ENCODE peak calls at places on chromosomes 6 and 20, in six cellular contexts. E is OCI-LY7; Z is IMR-90; A is HFFc6; J is progenitor cell of endocrine pancreas; Y is CD4-positive, alpha-beta T cell. R is an unnamed sample.

GRCh38 chr20:3307695-3308094 is 68.7 kb upstream of the SLC4A11 start:
- DNase-seq in A (no peak), Y (no peak), E (no peak), J (no peak), Z (peak; percentile 19), R (no peak)

GRCh38 chr6:132007474-132008190 is 56.5 kb upstream of the CCN2 start:
- DNase-seq in E (no peak), Z (peak; percentile 83), J (no peak), A (peak; percentile 26), Y (no peak), R (no peak)

GRCh38 chr6:111503194-111503593 is 20.2 kb upstream of the REV3L start:
- DNase-seq in E (no peak), Y (no peak), A (peak; percentile 33), Z (peak; percentile 22), J (no peak), R (no peak)

GRCh38 chr6:14026831-14027539 is 90.6 kb upstream of the CD83 start:
- DNase-seq in E (no peak), A (no peak), Y (no peak), J (no peak), Z (peak; percentile 18), R (no peak)

GRCh38 chr6:166775923-166776220 is 148.8 kb upstream of the RPS6KA2 start:
- DNase-seq in J (no peak), A (no peak), Y (no peak), E (no peak), Z (no peak), R (no peak)

GRCh38 chr20:11394145-11394833 is 523.4 kb upstream of the BTBD3 start:
- DNase-seq in E (no peak), Z (peak; percentile 97), Y (no peak), A (peak; percentile 92), J (no peak), R (no peak)

GRCh38 chr6:18388942-18389341 is 1.8 kb downstream of the RNF144B start:
- DNase-seq in A (peak; percentile 72), E (peak; percentile 20), J (no peak), Z (peak; percentile 77), Y (no peak), R (no peak)

GRCh38 chr6:39599996-39600395 is 125.2 kb downstream of the KIF6 start:
- DNase-seq in Y (no peak), J (no peak), A (peak; percentile 0), E (no peak), Z (no peak), R (no peak)

GRCh38 chr6:111550953-111551352 is 54.7 kb downstream of the TRAF3IP2 start:
- DNase-seq in Z (no peak), A (no peak), E (no peak), Y (no peak), J (no peak), R (no peak)

GRCh38 chr20:19756756-19757486 is 1.1 kb upstream of the RIN2 start:
- DNase-seq in E (no peak), Z (no peak), Y (no peak), J (no peak), A (no peak), R (no peak)

GRCh38 chr6:121305957-121306607 is 28.2 kb downstream of the TBC1D32 start:
- DNase-seq in Z (peak; percentile 25), A (peak; percentile 25), Y (no peak), E (peak; percentile 30), J (no peak), R (no peak)

GRCh38 chr6:150491131-150491795 is 108.4 kb upstream of the PLEKHG1 start:
- DNase-seq in A (peak; percentile 2), J (no peak), Y (no peak), Z (no peak), E (no peak), R (no peak)

GRCh38 chr6:3117912-3118352 is 579 bp upstream of the BPHL start:
- DNase-seq in A (no peak), Y (no peak), E (no peak), Z (no peak), J (no peak), R (no peak)

GRCh38 chr6:17130786-17131185 is 28.9 kb downstream of the STMND1 start:
- DNase-seq in J (no peak), Z (peak; percentile 38), E (no peak), A (no peak), Y (no peak), R (no peak)

GRCh38 chr20:37393863-37394542 is 48.1 kb downstream of the SRC start:
- DNase-seq in A (no peak), J (no peak), E (no peak), Z (no peak), Y (no peak), R (no peak)

GRCh38 chr20:13610205-13610604 is 28.5 kb downstream of the TASP1 start:
- DNase-seq in E (peak; percentile 9), Z (no peak), A (no peak), J (no peak), Y (no peak), R (no peak)
- TF ChIP-seq CTCF in E (peak; percentile 49), Z (no peak), A (peak; percentile 13), J (peak; percentile 44), Y (no peak), R (peak; percentile 38)

GRCh38 chr6:122788208-122788607 is 850 bp upstream of the SMPDL3A start:
- DNase-seq in A (no peak), Y (no peak), Z (no peak), J (no peak), E (no peak), R (no peak)

GRCh38 chr6:122789078-122789861 is at the start of gene SMPDL3A:
- DNase-seq in Y (no peak), J (peak; percentile 81), Z (peak; percentile 97), E (no peak), A (peak; percentile 80), R (peak; percentile 84)

GRCh38 chr6:122788663-122789062 is 395 bp upstream of the SMPDL3A start:
- DNase-seq in J (no peak), Z (no peak), A (no peak), Y (no peak), E (no peak), R (no peak)

GRCh38 chr6:122790740-122791679 is 2.0 kb downstream of the SMPDL3A start:
- DNase-seq in E (no peak), A (no peak), Z (peak; percentile 13), J (no peak), Y (no peak), R (no peak)

DNA sequence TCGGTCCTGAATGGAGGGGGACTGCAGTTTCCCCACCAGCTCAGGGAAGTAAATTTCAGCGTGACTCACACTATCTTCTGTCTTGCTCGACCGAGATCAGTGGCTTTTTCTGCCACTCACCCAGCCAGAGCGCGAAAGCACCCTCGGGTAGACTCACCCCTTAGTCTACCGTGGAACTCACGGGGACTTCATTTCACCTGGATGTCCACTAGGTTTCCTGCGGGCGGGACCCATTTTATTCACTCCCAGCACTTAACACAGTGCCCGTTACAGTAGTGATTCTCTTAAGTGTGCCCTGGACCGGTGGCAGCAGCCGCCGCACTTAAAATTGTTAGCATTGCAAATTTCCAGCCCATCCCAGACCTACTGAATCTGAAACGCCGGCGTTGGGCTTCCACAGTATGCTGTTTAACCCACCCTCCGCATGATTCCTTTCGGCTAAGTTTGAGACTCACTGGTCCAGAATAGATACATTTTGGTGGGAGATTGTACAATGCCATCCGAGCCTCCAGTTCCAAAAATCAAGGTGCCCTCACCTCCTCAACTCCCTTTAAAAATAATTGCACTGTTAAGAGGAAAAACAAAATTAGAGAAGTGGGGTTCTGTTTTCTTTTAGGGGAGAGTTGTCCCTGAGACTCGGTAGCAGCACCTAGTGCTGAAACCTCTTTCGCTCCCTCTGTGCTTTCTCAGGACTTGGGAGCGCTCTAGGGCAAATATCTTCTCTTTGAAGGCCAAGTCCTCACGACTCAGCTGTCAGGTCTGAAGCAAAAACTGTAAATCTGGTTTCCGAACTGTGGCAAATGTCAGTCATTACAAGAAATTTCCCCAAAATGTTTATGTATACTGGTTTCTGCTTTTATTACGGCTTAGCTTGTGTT is 1.0 kb downstream of the SMPDL3A start:
- DNase-seq in Y (no peak), Z (peak; percentile 30), J (no peak), E (no peak), A (no peak), R (no peak)
- TF ChIP-seq CTCF in Y (no peak), Z (no peak), J (no peak), E (no peak), A (peak; percentile 26), R (peak; percentile 44)

GRCh38 chr6:41441598-41442205 is 104.5 kb upstream of the FOXP4 start:
- DNase-seq in E (no peak), J (no peak), Z (no peak), A (no peak), Y (no peak), R (no peak)
- TF ChIP-seq CTCF in E (no peak), J (no peak), Z (no peak), A (no peak), Y (no peak), R (no peak)

GRCh38 chr6:138692978-138693909 is 80.3 kb upstream of the CCDC28A start:
- DNase-seq in J (peak; percentile 62), E (peak; percentile 30), Y (peak; percentile 34), Z (peak; percentile 57), A (peak; percentile 44), R (peak; percentile 82)
- TF ChIP-seq CTCF in J (peak; percentile 33), E (no peak), Y (no peak), Z (peak; percentile 12), A (peak; percentile 20), R (no peak)

GRCh38 chr20:35604444-35604750 is 11.2 kb upstream of the SPAG4 start:
- DNase-seq in Z (no peak), J (no peak), Y (no peak), E (peak; percentile 74), A (no peak), R (no peak)
- TF ChIP-seq CTCF in Z (no peak), J (peak; percentile 28), Y (peak; percentile 19), E (peak; percentile 80), A (peak; percentile 69), R (peak; percentile 25)

GRCh38 chr20:40702504-40702903 is 13.5 kb upstream of the MAFB start:
- DNase-seq in A (no peak), J (no peak), Y (no peak), E (no peak), Z (no peak), R (no peak)
- TF ChIP-seq CTCF in A (peak; percentile 58), J (peak; percentile 21), Y (no peak), E (peak; percentile 74), Z (no peak), R (peak; percentile 44)

DNA sequence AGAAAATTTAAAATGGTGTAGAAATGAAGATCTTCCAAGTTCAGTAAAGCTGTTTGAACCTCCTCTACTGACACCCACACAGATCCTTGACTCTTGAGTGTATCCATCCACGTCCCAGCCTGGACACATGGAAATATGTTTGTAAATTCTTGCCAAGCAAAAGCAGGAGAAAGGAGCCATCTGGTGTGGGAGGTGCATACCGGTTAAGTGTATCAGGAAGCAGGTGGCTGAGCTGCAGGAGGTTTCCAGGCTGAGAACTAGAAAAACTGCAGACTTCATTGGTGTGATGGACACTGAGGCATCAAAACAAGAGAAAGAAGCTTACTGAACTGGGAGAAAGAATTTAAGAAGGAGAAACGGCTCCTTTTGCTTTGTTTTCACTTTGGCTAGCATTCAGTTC is 229.9 kb upstream of the GRIK2 start:
- DNase-seq in A (no peak), E (no peak), Y (no peak), Z (no peak), J (no peak), R (no peak)
- TF ChIP-seq CTCF in A (no peak), E (no peak), Y (no peak), Z (no peak), J (no peak), R (no peak)

GRCh38 chr6:156102129-156102528 is 646.5 kb upstream of the NOX3 start:
- DNase-seq in E (peak; percentile 8), A (peak; percentile 28), Z (peak; percentile 23), Y (no peak), J (no peak), R (no peak)
- TF ChIP-seq CTCF in E (peak; percentile 60), A (peak; percentile 70), Z (peak; percentile 36), Y (no peak), J (peak; percentile 28), R (no peak)

GRCh38 chr6:142746524-142746923 is 198.5 kb downstream of the HIVEP2 start:
- DNase-seq in Z (peak; percentile 27), E (peak; percentile 67), J (peak; percentile 14), Y (no peak), A (no peak), R (no peak)
- TF ChIP-seq CTCF in Z (peak; percentile 32), E (peak; percentile 81), J (peak; percentile 61), Y (peak; percentile 56), A (peak; percentile 66), R (peak; percentile 65)

R was measured in type B pancreatic cell.